ENCODE peak calls at places on chromosomes 2 and 18, in seven cellular contexts. One of them, this sample, is unnamed.

GRCh38 chr18:45658756-45659155 is 43.5 kb downstream of the SLC14A2 start:
- DNase-seq in progenitor cell of endocrine pancreas: no peak
- DNase-seq in transverse colon: no peak
- DNase-seq in RWPE2: no peak
- DNase-seq in fibroblast of the aortic adventitia: peak; percentile 20
- DNase-seq in colonic mucosa: no peak
- DNase-seq in lung: no peak
- DNase-seq in this sample: peak; percentile 88

GRCh38 chr2:3575534-3576324 is 669 bp downstream of the RPS7 start:
- DNase-seq in lung: no peak
- DNase-seq in transverse colon: no peak
- DNase-seq in fibroblast of the aortic adventitia: no peak
- DNase-seq in colonic mucosa: peak; percentile 29
- DNase-seq in progenitor cell of endocrine pancreas: peak; percentile 18
- DNase-seq in RWPE2: no peak
- DNase-seq in this sample: no peak

GRCh38 chr2:42103829-42104228 is 56.0 kb downstream of the PKDCC start:
- DNase-seq in transverse colon: no peak
- DNase-seq in fibroblast of the aortic adventitia: no peak
- DNase-seq in progenitor cell of endocrine pancreas: no peak
- DNase-seq in lung: no peak
- DNase-seq in RWPE2: no peak
- DNase-seq in colonic mucosa: no peak
- DNase-seq in this sample: no peak

GRCh38 chr18:50281972-50282520 is 723 bp upstream of the MBD1 start:
- DNase-seq in transverse colon: no peak
- DNase-seq in progenitor cell of endocrine pancreas: no peak
- DNase-seq in colonic mucosa: no peak
- DNase-seq in lung: no peak
- DNase-seq in fibroblast of the aortic adventitia: no peak
- DNase-seq in RWPE2: no peak
- DNase-seq in this sample: no peak

GRCh38 chr18:55587341-55588000 is 521 bp downstream of the TCF4 start:
- DNase-seq in transverse colon: no peak
- DNase-seq in colonic mucosa: peak; percentile 18
- DNase-seq in fibroblast of the aortic adventitia: peak; percentile 58
- DNase-seq in RWPE2: no peak
- DNase-seq in lung: no peak
- DNase-seq in progenitor cell of endocrine pancreas: no peak
- DNase-seq in this sample: peak; percentile 59

GRCh38 chr2:131121464-131121863 is 16.3 kb downstream of the PLEKHB2 start:
- DNase-seq in lung: no peak
- DNase-seq in transverse colon: no peak
- DNase-seq in RWPE2: no peak
- DNase-seq in colonic mucosa: no peak
- DNase-seq in fibroblast of the aortic adventitia: peak; percentile 32
- DNase-seq in progenitor cell of endocrine pancreas: no peak
- DNase-seq in this sample: peak; percentile 83

GRCh38 chr2:96730212-96730611 is 9.7 kb downstream of the LMAN2L start:
- DNase-seq in lung: no peak
- DNase-seq in progenitor cell of endocrine pancreas: no peak
- DNase-seq in transverse colon: no peak
- DNase-seq in fibroblast of the aortic adventitia: peak; percentile 60
- DNase-seq in colonic mucosa: no peak
- DNase-seq in RWPE2: no peak
- DNase-seq in this sample: peak; percentile 89

GRCh38 chr2:39494784-39495251 is 57.7 kb upstream of the MAP4K3 start:
- DNase-seq in progenitor cell of endocrine pancreas: no peak
- DNase-seq in RWPE2: peak; percentile 56
- DNase-seq in fibroblast of the aortic adventitia: peak; percentile 96
- DNase-seq in colonic mucosa: no peak
- DNase-seq in transverse colon: no peak
- DNase-seq in lung: no peak
- DNase-seq in this sample: peak; percentile 85

GRCh38 chr2:211049321-211050018 is 493.1 kb downstream of the CPS1 start:
- DNase-seq in progenitor cell of endocrine pancreas: no peak
- DNase-seq in fibroblast of the aortic adventitia: no peak
- DNase-seq in lung: no peak
- DNase-seq in colonic mucosa: no peak
- DNase-seq in RWPE2: no peak
- DNase-seq in transverse colon: no peak
- DNase-seq in this sample: no peak

GRCh38 chr2:233460726-233461431 is 105.7 kb downstream of the USP40 start:
- DNase-seq in progenitor cell of endocrine pancreas: no peak
- DNase-seq in transverse colon: peak; percentile 54
- DNase-seq in fibroblast of the aortic adventitia: no peak
- DNase-seq in colonic mucosa: peak; percentile 52
- DNase-seq in lung: no peak
- DNase-seq in RWPE2: no peak
- DNase-seq in this sample: peak; percentile 54

GRCh38 chr2:71559080-71559827 is 105.9 kb downstream of the DYSF start:
- DNase-seq in RWPE2: no peak
- DNase-seq in colonic mucosa: no peak
- DNase-seq in fibroblast of the aortic adventitia: no peak
- DNase-seq in transverse colon: no peak
- DNase-seq in progenitor cell of endocrine pancreas: no peak
- DNase-seq in lung: no peak
- DNase-seq in this sample: peak; percentile 81

GRCh38 chr2:97653874-97654273 is 8.0 kb downstream of the COX5B start:
- DNase-seq in progenitor cell of endocrine pancreas: no peak
- DNase-seq in fibroblast of the aortic adventitia: no peak
- DNase-seq in lung: no peak
- DNase-seq in transverse colon: no peak
- DNase-seq in colonic mucosa: no peak
- DNase-seq in RWPE2: no peak
- DNase-seq in this sample: no peak

GRCh38 chr2:232484628-232485332 is 2.9 kb downstream of the ECEL1 start:
- DNase-seq in progenitor cell of endocrine pancreas: no peak
- DNase-seq in fibroblast of the aortic adventitia: no peak
- DNase-seq in transverse colon: no peak
- DNase-seq in lung: no peak
- DNase-seq in RWPE2: peak; percentile 24
- DNase-seq in colonic mucosa: no peak
- DNase-seq in this sample: peak; percentile 75

GRCh38 chr2:232721882-232722281 is 24.8 kb downstream of the GIGYF2 start:
- DNase-seq in progenitor cell of endocrine pancreas: no peak
- DNase-seq in transverse colon: no peak
- DNase-seq in colonic mucosa: no peak
- DNase-seq in lung: no peak
- DNase-seq in RWPE2: no peak
- DNase-seq in fibroblast of the aortic adventitia: no peak
- DNase-seq in this sample: no peak

GRCh38 chr2:144453039-144453336 is 66.9 kb downstream of the ZEB2 start:
- DNase-seq in progenitor cell of endocrine pancreas: no peak
- DNase-seq in RWPE2: no peak
- DNase-seq in transverse colon: no peak
- DNase-seq in lung: no peak
- DNase-seq in fibroblast of the aortic adventitia: peak; percentile 69
- DNase-seq in colonic mucosa: no peak
- DNase-seq in this sample: no peak

GRCh38 chr2:176251928-176252327 is 17.3 kb upstream of the MTX2 start:
- DNase-seq in colonic mucosa: no peak
- DNase-seq in progenitor cell of endocrine pancreas: no peak
- DNase-seq in fibroblast of the aortic adventitia: no peak
- DNase-seq in transverse colon: no peak
- DNase-seq in RWPE2: no peak
- DNase-seq in lung: no peak
- DNase-seq in this sample: no peak

GRCh38 chr2:106160786-106161261 is 33.3 kb downstream of the UXS1 start:
- DNase-seq in RWPE2: no peak
- DNase-seq in transverse colon: no peak
- DNase-seq in fibroblast of the aortic adventitia: no peak
- DNase-seq in progenitor cell of endocrine pancreas: no peak
- DNase-seq in lung: no peak
- DNase-seq in colonic mucosa: no peak
- DNase-seq in this sample: no peak

GRCh38 chr2:7566382-7566881 is 649.2 kb downstream of the RNF144A start:
- DNase-seq in fibroblast of the aortic adventitia: no peak
- DNase-seq in lung: no peak
- DNase-seq in RWPE2: no peak
- DNase-seq in progenitor cell of endocrine pancreas: no peak
- DNase-seq in colonic mucosa: no peak
- DNase-seq in transverse colon: no peak
- DNase-seq in this sample: no peak

GRCh38 chr2:133942363-133942762 is 311.5 kb upstream of the MGAT5 start:
- DNase-seq in transverse colon: no peak
- DNase-seq in colonic mucosa: no peak
- DNase-seq in progenitor cell of endocrine pancreas: no peak
- DNase-seq in lung: no peak
- DNase-seq in RWPE2: no peak
- DNase-seq in fibroblast of the aortic adventitia: no peak
- DNase-seq in this sample: peak; percentile 4
- TF ChIP-seq CTCF in transverse colon: no peak
- TF ChIP-seq CTCF in colonic mucosa: no peak
- TF ChIP-seq CTCF in progenitor cell of endocrine pancreas: no peak
- TF ChIP-seq CTCF in lung: no peak
- TF ChIP-seq CTCF in RWPE2: no peak
- TF ChIP-seq CTCF in fibroblast of the aortic adventitia: no peak
- TF ChIP-seq CTCF in this sample: no peak

GRCh38 chr18:4181882-4182568 is 273.1 kb downstream of the DLGAP1 start:
- DNase-seq in progenitor cell of endocrine pancreas: no peak
- DNase-seq in lung: no peak
- DNase-seq in RWPE2: no peak
- DNase-seq in fibroblast of the aortic adventitia: no peak
- DNase-seq in transverse colon: no peak
- DNase-seq in colonic mucosa: no peak
- DNase-seq in this sample: no peak
- TF ChIP-seq CTCF in progenitor cell of endocrine pancreas: peak; percentile 37
- TF ChIP-seq CTCF in lung: no peak
- TF ChIP-seq CTCF in RWPE2: no peak
- TF ChIP-seq CTCF in fibroblast of the aortic adventitia: no peak
- TF ChIP-seq CTCF in transverse colon: no peak
- TF ChIP-seq CTCF in colonic mucosa: no peak
- TF ChIP-seq CTCF in this sample: no peak

GRCh38 chr2:54085069-54085468 is 30.3 kb upstream of the ACYP2 start:
- DNase-seq in fibroblast of the aortic adventitia: no peak
- DNase-seq in transverse colon: no peak
- DNase-seq in colonic mucosa: no peak
- DNase-seq in progenitor cell of endocrine pancreas: no peak
- DNase-seq in RWPE2: no peak
- DNase-seq in lung: no peak
- DNase-seq in this sample: no peak

GRCh38 chr2:54081574-54081973 is 33.8 kb upstream of the ACYP2 start:
- DNase-seq in lung: no peak
- DNase-seq in transverse colon: no peak
- DNase-seq in RWPE2: peak; percentile 69
- DNase-seq in progenitor cell of endocrine pancreas: no peak
- DNase-seq in colonic mucosa: no peak
- DNase-seq in fibroblast of the aortic adventitia: no peak
- DNase-seq in this sample: no peak

GRCh38 chr2:54083440-54083839 is 32.0 kb upstream of the ACYP2 start:
- DNase-seq in fibroblast of the aortic adventitia: no peak
- DNase-seq in transverse colon: no peak
- DNase-seq in colonic mucosa: no peak
- DNase-seq in progenitor cell of endocrine pancreas: no peak
- DNase-seq in RWPE2: no peak
- DNase-seq in lung: no peak
- DNase-seq in this sample: no peak

GRCh38 chr2:54084600-54084999 is 30.8 kb upstream of the ACYP2 start:
- DNase-seq in fibroblast of the aortic adventitia: no peak
- DNase-seq in progenitor cell of endocrine pancreas: no peak
- DNase-seq in RWPE2: no peak
- DNase-seq in lung: no peak
- DNase-seq in transverse colon: no peak
- DNase-seq in colonic mucosa: no peak
- DNase-seq in this sample: no peak

GRCh38 chr2:54083021-54083420 is 32.4 kb upstream of the ACYP2 start:
- DNase-seq in lung: no peak
- DNase-seq in progenitor cell of endocrine pancreas: peak; percentile 17
- DNase-seq in RWPE2: no peak
- DNase-seq in transverse colon: no peak
- DNase-seq in colonic mucosa: no peak
- DNase-seq in fibroblast of the aortic adventitia: no peak
- DNase-seq in this sample: no peak
- TF ChIP-seq CTCF in lung: no peak
- TF ChIP-seq CTCF in progenitor cell of endocrine pancreas: peak; percentile 46
- TF ChIP-seq CTCF in RWPE2: no peak
- TF ChIP-seq CTCF in transverse colon: no peak
- TF ChIP-seq CTCF in colonic mucosa: no peak
- TF ChIP-seq CTCF in fibroblast of the aortic adventitia: no peak
- TF ChIP-seq CTCF in this sample: no peak

DNA sequence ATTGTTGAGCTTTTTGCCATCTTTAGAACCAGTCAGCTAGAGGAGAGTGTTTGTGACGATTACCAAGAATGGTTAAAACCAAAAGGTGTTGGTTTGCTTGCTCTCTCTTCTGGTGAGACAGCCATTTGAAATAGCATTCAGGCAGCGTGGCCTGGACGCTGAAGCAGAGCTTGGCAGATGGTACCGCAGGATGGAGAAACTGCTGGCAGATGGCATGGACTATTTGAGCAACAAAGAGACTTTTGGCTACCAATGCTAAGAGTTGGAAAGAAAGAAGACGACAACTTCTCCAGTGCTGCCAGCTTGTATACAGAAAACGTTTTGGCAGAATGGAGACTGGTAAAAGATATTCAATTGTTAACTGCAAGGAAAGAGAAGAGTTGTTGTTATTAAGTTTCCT is 315.0 kb downstream of the PARD3B start:
- DNase-seq in fibroblast of the aortic adventitia: peak; percentile 18
- DNase-seq in RWPE2: no peak
- DNase-seq in colonic mucosa: no peak
- DNase-seq in progenitor cell of endocrine pancreas: no peak
- DNase-seq in transverse colon: no peak
- DNase-seq in lung: no peak
- DNase-seq in this sample: no peak
- TF ChIP-seq CTCF in fibroblast of the aortic adventitia: no peak
- TF ChIP-seq CTCF in RWPE2: no peak
- TF ChIP-seq CTCF in colonic mucosa: no peak
- TF ChIP-seq CTCF in progenitor cell of endocrine pancreas: no peak
- TF ChIP-seq CTCF in transverse colon: no peak
- TF ChIP-seq CTCF in lung: no peak
- TF ChIP-seq CTCF in this sample: no peak

DNA sequence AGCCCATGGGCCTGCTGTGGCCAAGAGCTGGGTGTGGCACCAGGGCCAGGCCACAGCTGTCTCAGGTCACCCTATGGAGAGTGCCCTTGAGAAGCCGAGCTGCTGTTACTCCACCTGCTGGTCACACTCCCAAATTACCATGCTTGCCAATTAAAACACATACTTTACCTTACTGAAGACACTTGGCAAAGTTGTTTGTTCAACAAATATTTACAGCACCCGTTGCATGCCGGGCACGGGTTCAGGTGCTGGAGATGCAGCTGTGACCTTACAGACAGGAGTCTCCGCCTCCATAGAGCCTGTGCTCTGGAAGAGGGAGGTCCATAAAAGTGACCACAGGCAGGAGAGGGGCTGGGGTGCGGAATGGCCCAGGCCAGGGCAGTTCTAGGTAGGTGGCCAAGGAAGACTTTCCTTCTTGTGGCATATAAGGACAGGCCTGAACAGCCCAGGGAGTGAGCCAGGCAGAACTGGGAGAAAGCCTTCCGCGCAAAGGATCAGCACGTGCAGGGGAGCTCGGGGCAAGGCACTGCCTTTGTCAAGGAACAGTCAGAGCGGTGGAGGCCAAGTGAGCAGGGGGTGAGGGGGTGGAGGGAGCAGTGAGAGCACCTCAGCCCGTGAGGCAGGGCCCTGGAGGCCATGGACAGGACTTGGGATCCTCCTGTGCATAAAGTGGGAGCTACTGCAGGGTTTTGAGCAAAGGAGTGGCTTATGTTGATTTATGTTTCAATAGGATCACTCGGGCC is 23.6 kb upstream of the RBM44 start:
- DNase-seq in fibroblast of the aortic adventitia: peak; percentile 56
- DNase-seq in colonic mucosa: peak; percentile 72
- DNase-seq in RWPE2: no peak
- DNase-seq in lung: peak; percentile 56
- DNase-seq in transverse colon: peak; percentile 57
- DNase-seq in progenitor cell of endocrine pancreas: peak; percentile 48
- DNase-seq in this sample: peak; percentile 88
- TF ChIP-seq CTCF in fibroblast of the aortic adventitia: peak; percentile 67
- TF ChIP-seq CTCF in colonic mucosa: peak; percentile 59
- TF ChIP-seq CTCF in RWPE2: peak; percentile 79
- TF ChIP-seq CTCF in lung: peak; percentile 4
- TF ChIP-seq CTCF in transverse colon: peak; percentile 53
- TF ChIP-seq CTCF in progenitor cell of endocrine pancreas: peak; percentile 73
- TF ChIP-seq CTCF in this sample: peak; percentile 74

This sample was measured in osteoblast.